ENCODE peak calls at places on chromosomes 11 and 22, in eight cellular contexts. Y is activated T-cell treated with anti-CD3 and anti-CD28 coated beads for 24 hours; B is hypothalamus; F is stimulated activated CD8-positive, alpha-beta memory T cell treated with anti-CD3 and anti-CD28 coated beads, Interleukin-4, amount 100 ng/mL, for 1 hour; Q is effector memory CD8-positive, alpha-beta T cell; K is progenitor cell of endocrine pancreas; V is mesothelial cell of epicardium; I is CD8-positive, alpha-beta T cell. P is an unnamed sample.

GRCh38 chr22:41826001-41826400 is 6.9 kb upstream of the SREBF2 start:
- DNase-seq in Y (no peak), B (no peak), F (no peak), Q (no peak), K (no peak), V (no peak), I (no peak), P (no peak)

GRCh38 chr11:117199061-117199915 is at the start of gene TAGLN:
- DNase-seq in Y (no peak), B (no peak), F (no peak), Q (no peak), K (no peak), V (peak; percentile 68), I (no peak), P (no peak)

GRCh38 chr11:61671527-61671926 is 8.7 kb upstream of the DAGLA start:
- DNase-seq in Y (no peak), B (no peak), F (no peak), Q (no peak), K (no peak), V (no peak), I (no peak), P (peak; percentile 54)

GRCh38 chr11:2582958-2583604 is 116.7 kb downstream of the KCNQ1OT1 start:
- DNase-seq in Y (no peak), B (no peak), F (no peak), Q (no peak), K (peak; percentile 7), V (peak; percentile 18), I (no peak), P (no peak)

GRCh38 chr11:76688146-76688545 is 17.6 kb upstream of the LRRC32 start:
- DNase-seq in Y (no peak), B (no peak), F (no peak), Q (no peak), K (no peak), V (no peak), I (no peak), P (no peak)

GRCh38 chr11:17428261-17428660 is 39.8 kb upstream of the KCNJ11 start:
- DNase-seq in Y (no peak), B (no peak), F (no peak), Q (no peak), K (no peak), V (no peak), I (no peak), P (no peak)

GRCh38 chr11:13126430-13126829 is 117.3 kb downstream of the RASSF10 start:
- DNase-seq in Y (no peak), B (no peak), F (no peak), Q (no peak), K (no peak), V (no peak), I (no peak), P (no peak)

GRCh38 chr22:22687638-22688500 is 43.5 kb downstream of the GGTLC2 start:
- DNase-seq in Y (no peak), B (no peak), F (no peak), Q (peak; percentile 9), K (peak; percentile 20), V (no peak), I (no peak), P (peak; percentile 62)

GRCh38 chr11:63639195-63639832 is 25.1 kb upstream of the PLAAT3 start:
- DNase-seq in Y (no peak), B (no peak), F (no peak), Q (no peak), K (no peak), V (no peak), I (no peak), P (peak; percentile 29)

GRCh38 chr11:27626938-27627586 is 73.2 kb downstream of the BDNF start:
- DNase-seq in Y (no peak), B (no peak), F (no peak), Q (no peak), K (no peak), V (no peak), I (no peak), P (no peak)

GRCh38 chr11:133659542-133660201 is 127.4 kb upstream of the OPCML start:
- DNase-seq in Y (no peak), B (no peak), F (no peak), Q (no peak), K (no peak), V (no peak), I (no peak), P (peak; percentile 23)

P was measured in NB4.